ENCODE peak calls at places on chromosomes 6 and 20, in five cellular contexts. One of them, this sample, is unnamed.

GRCh38 chr20:21613512-21613911 is 92.0 kb upstream of the PAX1 start:
- DNase-seq in left lung: no peak
- DNase-seq in endodermal cell: no peak
- DNase-seq in cardiac muscle cell: no peak
- DNase-seq in astrocyte of the spinal cord: no peak
- DNase-seq in this sample: no peak

GRCh38 chr6:31138982-31139381 is at the start of gene PSORS1C2:
- DNase-seq in astrocyte of the spinal cord: no peak
- DNase-seq in endodermal cell: no peak
- DNase-seq in left lung: no peak
- DNase-seq in cardiac muscle cell: no peak
- DNase-seq in this sample: no peak

GRCh38 chr6:167705211-167705750 is 121.4 kb upstream of the AFDN start:
- DNase-seq in left lung: no peak
- DNase-seq in endodermal cell: peak; percentile 35
- DNase-seq in cardiac muscle cell: no peak
- DNase-seq in astrocyte of the spinal cord: no peak
- DNase-seq in this sample: no peak

GRCh38 chr20:58407201-58407873 is 18.3 kb downstream of the VAPB start:
- DNase-seq in cardiac muscle cell: no peak
- DNase-seq in endodermal cell: no peak
- DNase-seq in astrocyte of the spinal cord: no peak
- DNase-seq in left lung: no peak
- DNase-seq in this sample: no peak

GRCh38 chr20:58900292-58900931 is 47.9 kb downstream of the GNAS start:
- DNase-seq in astrocyte of the spinal cord: no peak
- DNase-seq in cardiac muscle cell: no peak
- DNase-seq in endodermal cell: no peak
- DNase-seq in left lung: no peak
- DNase-seq in this sample: no peak

GRCh38 chr20:7571521-7572065 is 368.7 kb downstream of the HAO1 start:
- DNase-seq in astrocyte of the spinal cord: no peak
- DNase-seq in left lung: no peak
- DNase-seq in endodermal cell: no peak
- DNase-seq in cardiac muscle cell: no peak
- DNase-seq in this sample: no peak

GRCh38 chr6:128410584-128410983 is 109.8 kb downstream of the PTPRK start:
- DNase-seq in cardiac muscle cell: no peak
- DNase-seq in endodermal cell: no peak
- DNase-seq in astrocyte of the spinal cord: no peak
- DNase-seq in left lung: no peak
- DNase-seq in this sample: no peak

GRCh38 chr6:39020136-39020535 is 28.4 kb upstream of the GLP1R start:
- DNase-seq in left lung: no peak
- DNase-seq in astrocyte of the spinal cord: no peak
- DNase-seq in cardiac muscle cell: no peak
- DNase-seq in endodermal cell: no peak
- DNase-seq in this sample: no peak

GRCh38 chr20:63982937-63983336 is 2.0 kb downstream of the PRPF6 start:
- DNase-seq in cardiac muscle cell: no peak
- DNase-seq in left lung: no peak
- DNase-seq in astrocyte of the spinal cord: no peak
- DNase-seq in endodermal cell: no peak
- DNase-seq in this sample: no peak

GRCh38 chr6:136723780-136724179 is 68.5 kb downstream of the MAP3K5 start:
- DNase-seq in astrocyte of the spinal cord: no peak
- DNase-seq in left lung: no peak
- DNase-seq in endodermal cell: no peak
- DNase-seq in cardiac muscle cell: no peak
- DNase-seq in this sample: peak; percentile 25

GRCh38 chr20:45510242-45510862 is 5.1 kb downstream of the SPINT3 start:
- DNase-seq in astrocyte of the spinal cord: no peak
- DNase-seq in left lung: no peak
- DNase-seq in endodermal cell: no peak
- DNase-seq in cardiac muscle cell: no peak
- DNase-seq in this sample: no peak

GRCh38 chr6:138410972-138411667 is 7.1 kb downstream of the HEBP2 start:
- DNase-seq in cardiac muscle cell: no peak
- DNase-seq in left lung: no peak
- DNase-seq in astrocyte of the spinal cord: peak; percentile 50
- DNase-seq in endodermal cell: no peak
- DNase-seq in this sample: no peak

GRCh38 chr20:56689318-56689717 is 60.2 kb downstream of the TFAP2C start:
- DNase-seq in endodermal cell: no peak
- DNase-seq in left lung: peak; percentile 36
- DNase-seq in cardiac muscle cell: no peak
- DNase-seq in astrocyte of the spinal cord: peak; percentile 7
- DNase-seq in this sample: no peak

GRCh38 chr6:158818580-158819212 is 472 bp downstream of the EZR start:
- DNase-seq in cardiac muscle cell: peak; percentile 75
- DNase-seq in astrocyte of the spinal cord: peak; percentile 65
- DNase-seq in left lung: peak; percentile 74
- DNase-seq in endodermal cell: peak; percentile 87
- DNase-seq in this sample: peak; percentile 72

GRCh38 chr6:35202066-35202546 is 11.7 kb upstream of the SCUBE3 start:
- DNase-seq in cardiac muscle cell: no peak
- DNase-seq in left lung: no peak
- DNase-seq in endodermal cell: no peak
- DNase-seq in astrocyte of the spinal cord: no peak
- DNase-seq in this sample: no peak

GRCh38 chr20:60036346-60037119 is 78.3 kb downstream of the CDH26 start:
- DNase-seq in astrocyte of the spinal cord: no peak
- DNase-seq in endodermal cell: no peak
- DNase-seq in cardiac muscle cell: no peak
- DNase-seq in left lung: no peak
- DNase-seq in this sample: no peak

GRCh38 chr6:36946526-36946925 is 8.0 kb upstream of the PI16 start:
- DNase-seq in endodermal cell: peak; percentile 36
- DNase-seq in left lung: no peak
- DNase-seq in astrocyte of the spinal cord: no peak
- DNase-seq in cardiac muscle cell: no peak
- DNase-seq in this sample: no peak

GRCh38 chr20:47854687-47855212 is 69.5 kb upstream of the SULF2 start:
- DNase-seq in left lung: no peak
- DNase-seq in cardiac muscle cell: peak; percentile 16
- DNase-seq in astrocyte of the spinal cord: peak; percentile 40
- DNase-seq in endodermal cell: peak; percentile 88
- DNase-seq in this sample: no peak

GRCh38 chr6:41785689-41786450 is 1.6 kb upstream of the TOMM6 start:
- DNase-seq in astrocyte of the spinal cord: peak; percentile 28
- DNase-seq in cardiac muscle cell: no peak
- DNase-seq in left lung: no peak
- DNase-seq in endodermal cell: no peak
- DNase-seq in this sample: no peak

GRCh38 chr20:6765469-6766058 is 1.9 kb upstream of the BMP2 start:
- DNase-seq in left lung: no peak
- DNase-seq in astrocyte of the spinal cord: peak; percentile 84
- DNase-seq in cardiac muscle cell: peak; percentile 53
- DNase-seq in endodermal cell: no peak
- DNase-seq in this sample: no peak

GRCh38 chr6:168216741-168217140 is 102.8 kb downstream of the DACT2 start:
- DNase-seq in left lung: no peak
- DNase-seq in cardiac muscle cell: no peak
- DNase-seq in endodermal cell: peak; percentile 59
- DNase-seq in astrocyte of the spinal cord: no peak
- DNase-seq in this sample: no peak

GRCh38 chr20:36407196-36407733 is 101.1 kb downstream of the DLGAP4 start:
- DNase-seq in cardiac muscle cell: no peak
- DNase-seq in astrocyte of the spinal cord: no peak
- DNase-seq in endodermal cell: no peak
- DNase-seq in left lung: no peak
- DNase-seq in this sample: no peak

GRCh38 chr6:55040102-55040848 is 134.0 kb upstream of the HCRTR2 start:
- DNase-seq in cardiac muscle cell: no peak
- DNase-seq in astrocyte of the spinal cord: peak; percentile 87
- DNase-seq in left lung: no peak
- DNase-seq in endodermal cell: no peak
- DNase-seq in this sample: no peak

GRCh38 chr6:93786474-93787330 is 367.3 kb upstream of the EPHA7 start:
- DNase-seq in left lung: no peak
- DNase-seq in astrocyte of the spinal cord: peak; percentile 58
- DNase-seq in endodermal cell: peak; percentile 87
- DNase-seq in cardiac muscle cell: no peak
- DNase-seq in this sample: no peak

GRCh38 chr6:62614442-62614841 is 328.4 kb upstream of the KHDRBS2 start:
- DNase-seq in astrocyte of the spinal cord: no peak
- DNase-seq in left lung: no peak
- DNase-seq in endodermal cell: peak; percentile 55
- DNase-seq in cardiac muscle cell: no peak
- DNase-seq in this sample: no peak

GRCh38 chr6:141354191-141354950 is 778.4 kb upstream of the GJE1 start:
- DNase-seq in left lung: no peak
- DNase-seq in astrocyte of the spinal cord: no peak
- DNase-seq in endodermal cell: no peak
- DNase-seq in cardiac muscle cell: no peak
- DNase-seq in this sample: no peak

GRCh38 chr6:110547266-110547964 is 71.0 kb upstream of the SLC22A16 start:
- DNase-seq in cardiac muscle cell: no peak
- DNase-seq in left lung: no peak
- DNase-seq in astrocyte of the spinal cord: peak; percentile 52
- DNase-seq in endodermal cell: no peak
- DNase-seq in this sample: no peak

GRCh38 chr6:168698923-168699322 is 257.9 kb downstream of the SMOC2 start:
- DNase-seq in cardiac muscle cell: no peak
- DNase-seq in astrocyte of the spinal cord: no peak
- DNase-seq in endodermal cell: no peak
- DNase-seq in left lung: no peak
- DNase-seq in this sample: no peak

GRCh38 chr6:144588674-144589325 is 303.7 kb downstream of the UTRN start:
- DNase-seq in left lung: no peak
- DNase-seq in cardiac muscle cell: no peak
- DNase-seq in endodermal cell: no peak
- DNase-seq in astrocyte of the spinal cord: no peak
- DNase-seq in this sample: no peak

GRCh38 chr20:5056801-5057599 is 55.7 kb upstream of the SLC23A2 start:
- DNase-seq in cardiac muscle cell: no peak
- DNase-seq in left lung: peak; percentile 82
- DNase-seq in endodermal cell: peak; percentile 73
- DNase-seq in astrocyte of the spinal cord: peak; percentile 9
- DNase-seq in this sample: peak; percentile 20

DNA sequence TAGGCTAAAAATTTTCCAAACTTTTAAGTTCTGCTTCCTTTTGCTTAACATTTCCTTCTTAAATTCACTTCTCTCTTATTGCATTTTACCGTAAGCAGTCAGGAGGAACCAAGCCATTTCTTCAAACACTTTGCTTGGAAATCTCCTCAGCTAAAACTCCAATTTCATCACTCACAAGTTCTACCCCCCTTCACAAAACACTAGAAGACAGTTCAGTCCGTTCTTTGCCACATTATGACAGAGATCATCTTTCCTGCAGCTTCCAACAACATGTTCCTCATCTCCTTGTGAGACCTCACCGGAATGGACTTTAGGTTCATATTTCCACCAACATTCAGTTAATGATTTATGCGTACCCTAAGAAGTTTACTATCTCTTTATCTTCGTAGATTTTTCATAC is 79.2 kb upstream of the LY86 start:
- DNase-seq in astrocyte of the spinal cord: no peak
- DNase-seq in endodermal cell: no peak
- DNase-seq in cardiac muscle cell: no peak
- DNase-seq in left lung: no peak
- DNase-seq in this sample: no peak
- TF ChIP-seq CTCF in astrocyte of the spinal cord: no peak
- TF ChIP-seq CTCF in endodermal cell: no peak
- TF ChIP-seq CTCF in cardiac muscle cell: no peak
- TF ChIP-seq CTCF in left lung: no peak
- TF ChIP-seq CTCF in this sample: no peak

GRCh38 chr6:156942266-156942665 is 165.1 kb downstream of the ARID1B start:
- DNase-seq in left lung: no peak
- DNase-seq in cardiac muscle cell: no peak
- DNase-seq in endodermal cell: peak; percentile 70
- DNase-seq in astrocyte of the spinal cord: no peak
- DNase-seq in this sample: no peak
- TF ChIP-seq CTCF in left lung: no peak
- TF ChIP-seq CTCF in cardiac muscle cell: no peak
- TF ChIP-seq CTCF in endodermal cell: no peak
- TF ChIP-seq CTCF in astrocyte of the spinal cord: no peak
- TF ChIP-seq CTCF in this sample: no peak

DNA sequence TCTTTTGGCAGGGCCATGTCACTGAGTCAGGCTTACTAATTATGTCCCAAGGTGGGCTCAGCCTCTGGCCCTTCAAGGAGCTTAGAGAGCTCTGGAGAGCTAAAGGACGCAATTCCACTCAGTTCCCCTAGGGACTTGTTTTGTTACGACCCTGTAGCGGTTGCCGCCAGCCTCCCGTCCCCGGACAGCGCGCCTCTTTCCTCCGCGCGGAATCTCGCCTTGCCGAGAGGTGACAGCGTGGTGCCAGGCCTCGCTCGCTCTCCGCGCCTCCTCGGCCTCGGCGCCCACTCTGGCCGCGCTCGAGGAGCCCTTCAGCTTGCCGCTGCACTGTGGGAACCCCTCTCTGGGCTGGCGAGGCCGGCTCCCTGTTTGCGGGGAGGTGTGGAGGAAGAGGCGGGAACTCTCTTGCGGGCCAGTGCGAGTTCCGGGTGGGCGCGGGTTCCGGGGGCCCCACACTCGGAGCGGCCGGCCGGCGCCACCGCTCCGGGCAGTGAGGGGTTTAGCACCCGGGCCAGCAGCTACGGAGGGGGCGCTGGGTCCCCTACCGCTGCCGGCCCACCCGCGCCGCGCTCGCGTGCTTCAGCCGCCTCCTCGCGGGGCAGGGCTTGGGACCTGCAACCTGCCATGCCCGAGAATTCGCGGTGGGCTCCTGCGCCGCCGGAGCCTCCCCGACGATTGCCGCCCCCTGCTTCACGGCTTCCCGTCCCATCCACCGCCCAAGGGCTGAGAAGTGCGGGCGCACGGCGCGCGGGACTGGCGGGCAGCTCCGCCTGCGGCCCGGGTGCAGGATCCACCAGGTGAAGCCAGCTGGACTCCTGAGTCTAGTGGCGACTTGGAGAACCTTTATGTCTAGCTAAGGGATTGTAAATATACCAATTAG is 9.9 kb upstream of the ZNF311 start:
- DNase-seq in left lung: no peak
- DNase-seq in cardiac muscle cell: no peak
- DNase-seq in endodermal cell: no peak
- DNase-seq in astrocyte of the spinal cord: no peak
- DNase-seq in this sample: no peak
- TF ChIP-seq CTCF in left lung: no peak
- TF ChIP-seq CTCF in cardiac muscle cell: no peak
- TF ChIP-seq CTCF in endodermal cell: peak; percentile 33
- TF ChIP-seq CTCF in astrocyte of the spinal cord: no peak
- TF ChIP-seq CTCF in this sample: no peak

GRCh38 chr6:107590378-107590777 is 100.5 kb downstream of the SOBP start:
- DNase-seq in left lung: no peak
- DNase-seq in astrocyte of the spinal cord: no peak
- DNase-seq in cardiac muscle cell: peak; percentile 20
- DNase-seq in endodermal cell: no peak
- DNase-seq in this sample: no peak

GRCh38 chr6:107589199-107589598 is 99.3 kb downstream of the SOBP start:
- DNase-seq in left lung: no peak
- DNase-seq in endodermal cell: no peak
- DNase-seq in astrocyte of the spinal cord: no peak
- DNase-seq in cardiac muscle cell: no peak
- DNase-seq in this sample: no peak

GRCh38 chr6:107585815-107586435 is 96.0 kb downstream of the SOBP start:
- DNase-seq in cardiac muscle cell: peak; percentile 22
- DNase-seq in endodermal cell: no peak
- DNase-seq in astrocyte of the spinal cord: no peak
- DNase-seq in left lung: no peak
- DNase-seq in this sample: no peak

GRCh38 chr6:107589934-107590333 is 100.0 kb downstream of the SOBP start:
- DNase-seq in endodermal cell: no peak
- DNase-seq in astrocyte of the spinal cord: no peak
- DNase-seq in left lung: no peak
- DNase-seq in cardiac muscle cell: no peak
- DNase-seq in this sample: no peak

GRCh38 chr6:107587402-107587801 is 97.5 kb downstream of the SOBP start:
- DNase-seq in astrocyte of the spinal cord: no peak
- DNase-seq in cardiac muscle cell: no peak
- DNase-seq in left lung: no peak
- DNase-seq in endodermal cell: no peak
- DNase-seq in this sample: no peak
- TF ChIP-seq CTCF in astrocyte of the spinal cord: no peak
- TF ChIP-seq CTCF in cardiac muscle cell: no peak
- TF ChIP-seq CTCF in left lung: no peak
- TF ChIP-seq CTCF in endodermal cell: no peak
- TF ChIP-seq CTCF in this sample: no peak

This sample was measured in activated B cell treated with CpG ODN at 0.5 μM for 24 hours.